ENCODE peak calls at places on chromosomes 3 and 15, in four cellular contexts. One of them, this sample, is unnamed.
A peak's percentile ranks its signal among the peaks of the same experiment; 100 is the strongest.

GRCh38 chr3:116445291-116445841 is at the start of gene LSAMP:
- DNase-seq in transverse colon: peak; percentile 13
- DNase-seq in NCI-H1694 treated with DMSO at 0.1 percent for 48 hours: peak; percentile 56
- DNase-seq in GM12865: no peak
- DNase-seq in this sample: no peak

GRCh38 chr3:165513715-165514711 is 317.8 kb upstream of the SLITRK3 start:
- DNase-seq in GM12865: no peak
- DNase-seq in NCI-H1694 treated with DMSO at 0.1 percent for 48 hours: no peak
- DNase-seq in transverse colon: peak; percentile 26
- DNase-seq in this sample: no peak

GRCh38 chr3:50204804-50205718 is at the start of gene SLC38A3:
- DNase-seq in GM12865: no peak
- DNase-seq in transverse colon: no peak
- DNase-seq in NCI-H1694 treated with DMSO at 0.1 percent for 48 hours: peak; percentile 1
- DNase-seq in this sample: no peak

GRCh38 chr3:35932995-35933394 is 293.7 kb downstream of the ARPP21 start:
- DNase-seq in GM12865: no peak
- DNase-seq in transverse colon: no peak
- DNase-seq in NCI-H1694 treated with DMSO at 0.1 percent for 48 hours: no peak
- DNase-seq in this sample: no peak

GRCh38 chr3:79236488-79236887 is 531.3 kb downstream of the ROBO1 start:
- DNase-seq in GM12865: no peak
- DNase-seq in NCI-H1694 treated with DMSO at 0.1 percent for 48 hours: no peak
- DNase-seq in transverse colon: no peak
- DNase-seq in this sample: no peak

GRCh38 chr3:197404030-197404429 is 105.6 kb upstream of the DLG1 start:
- DNase-seq in NCI-H1694 treated with DMSO at 0.1 percent for 48 hours: no peak
- DNase-seq in GM12865: no peak
- DNase-seq in transverse colon: no peak
- DNase-seq in this sample: no peak

GRCh38 chr3:102537122-102537521 is 102.3 kb downstream of the ZPLD1 start:
- DNase-seq in NCI-H1694 treated with DMSO at 0.1 percent for 48 hours: no peak
- DNase-seq in GM12865: no peak
- DNase-seq in transverse colon: no peak
- DNase-seq in this sample: no peak

GRCh38 chr3:140844072-140844471 is 97.6 kb upstream of the SLC25A36 start:
- DNase-seq in GM12865: no peak
- DNase-seq in transverse colon: no peak
- DNase-seq in NCI-H1694 treated with DMSO at 0.1 percent for 48 hours: no peak
- DNase-seq in this sample: no peak

GRCh38 chr3:51283421-51283820 is 101.7 kb upstream of the MANF start:
- DNase-seq in GM12865: no peak
- DNase-seq in transverse colon: no peak
- DNase-seq in NCI-H1694 treated with DMSO at 0.1 percent for 48 hours: no peak
- DNase-seq in this sample: no peak

GRCh38 chr3:160622263-160623045 is 54.5 kb upstream of the ARL14 start:
- DNase-seq in transverse colon: no peak
- DNase-seq in NCI-H1694 treated with DMSO at 0.1 percent for 48 hours: no peak
- DNase-seq in GM12865: no peak
- DNase-seq in this sample: no peak

GRCh38 chr3:186882125-186882524 is 39.6 kb downstream of the ADIPOQ start:
- DNase-seq in NCI-H1694 treated with DMSO at 0.1 percent for 48 hours: no peak
- DNase-seq in transverse colon: no peak
- DNase-seq in GM12865: no peak
- DNase-seq in this sample: no peak

GRCh38 chr3:49845694-49846093 is 10.7 kb downstream of the TRAIP start:
- DNase-seq in GM12865: no peak
- DNase-seq in transverse colon: no peak
- DNase-seq in NCI-H1694 treated with DMSO at 0.1 percent for 48 hours: no peak
- DNase-seq in this sample: no peak

GRCh38 chr3:98784042-98784441 is 20.9 kb downstream of the ST3GAL6 start:
- DNase-seq in GM12865: no peak
- DNase-seq in NCI-H1694 treated with DMSO at 0.1 percent for 48 hours: no peak
- DNase-seq in transverse colon: no peak
- DNase-seq in this sample: no peak

GRCh38 chr3:45123841-45124269 is 22.3 kb downstream of the CDCP1 start:
- DNase-seq in transverse colon: no peak
- DNase-seq in GM12865: no peak
- DNase-seq in NCI-H1694 treated with DMSO at 0.1 percent for 48 hours: no peak
- DNase-seq in this sample: peak; percentile 92

GRCh38 chr3:152230367-152230766 is 38.4 kb upstream of the MBNL1 start:
- DNase-seq in NCI-H1694 treated with DMSO at 0.1 percent for 48 hours: no peak
- DNase-seq in GM12865: no peak
- DNase-seq in transverse colon: no peak
- DNase-seq in this sample: no peak

GRCh38 chr3:89179355-89179997 is 72.1 kb downstream of the EPHA3 start:
- DNase-seq in GM12865: peak; percentile 84
- DNase-seq in NCI-H1694 treated with DMSO at 0.1 percent for 48 hours: peak; percentile 0
- DNase-seq in transverse colon: no peak
- DNase-seq in this sample: no peak

GRCh38 chr15:85563328-85563727 is 182.9 kb downstream of the AKAP13 start:
- DNase-seq in GM12865: no peak
- DNase-seq in NCI-H1694 treated with DMSO at 0.1 percent for 48 hours: no peak
- DNase-seq in transverse colon: no peak
- DNase-seq in this sample: no peak

GRCh38 chr15:31375772-31376171 is 49.1 kb downstream of the KLF13 start:
- DNase-seq in NCI-H1694 treated with DMSO at 0.1 percent for 48 hours: no peak
- DNase-seq in GM12865: no peak
- DNase-seq in transverse colon: no peak
- DNase-seq in this sample: no peak

GRCh38 chr3:128735287-128735686 is 9.3 kb downstream of the RAB7A start:
- DNase-seq in transverse colon: no peak
- DNase-seq in NCI-H1694 treated with DMSO at 0.1 percent for 48 hours: no peak
- DNase-seq in GM12865: no peak
- DNase-seq in this sample: no peak

GRCh38 chr3:27666708-27667107 is 55.4 kb downstream of the EOMES start:
- DNase-seq in NCI-H1694 treated with DMSO at 0.1 percent for 48 hours: peak; percentile 60
- DNase-seq in transverse colon: peak; percentile 49
- DNase-seq in GM12865: peak; percentile 11
- DNase-seq in this sample: no peak

GRCh38 chr3:177357352-177358084 is 160.2 kb upstream of the TBL1XR1 start:
- DNase-seq in GM12865: peak; percentile 76
- DNase-seq in transverse colon: peak; percentile 64
- DNase-seq in NCI-H1694 treated with DMSO at 0.1 percent for 48 hours: no peak
- DNase-seq in this sample: peak; percentile 45

GRCh38 chr15:41011055-41011815 is 58.0 kb downstream of the CHAC1 start:
- DNase-seq in NCI-H1694 treated with DMSO at 0.1 percent for 48 hours: no peak
- DNase-seq in transverse colon: no peak
- DNase-seq in GM12865: no peak
- DNase-seq in this sample: no peak

GRCh38 chr15:63048986-63049665 is 6.6 kb downstream of the TPM1 start:
- DNase-seq in GM12865: peak; percentile 9
- DNase-seq in transverse colon: peak; percentile 55
- DNase-seq in NCI-H1694 treated with DMSO at 0.1 percent for 48 hours: peak; percentile 20
- DNase-seq in this sample: no peak

GRCh38 chr15:25789206-25789605 is 73.9 kb downstream of the ATP10A start:
- DNase-seq in transverse colon: no peak
- DNase-seq in GM12865: no peak
- DNase-seq in NCI-H1694 treated with DMSO at 0.1 percent for 48 hours: no peak
- DNase-seq in this sample: no peak

GRCh38 chr15:35696767-35697231 is 150.8 kb upstream of the DPH6 start:
- DNase-seq in NCI-H1694 treated with DMSO at 0.1 percent for 48 hours: no peak
- DNase-seq in transverse colon: no peak
- DNase-seq in GM12865: no peak
- DNase-seq in this sample: no peak

GRCh38 chr3:64853456-64853855 is 165.7 kb upstream of the ADAMTS9 start:
- DNase-seq in NCI-H1694 treated with DMSO at 0.1 percent for 48 hours: no peak
- DNase-seq in transverse colon: no peak
- DNase-seq in GM12865: no peak
- DNase-seq in this sample: no peak

GRCh38 chr3:11047500-11047899 is 55.0 kb downstream of the SLC6A1 start:
- DNase-seq in GM12865: no peak
- DNase-seq in transverse colon: no peak
- DNase-seq in NCI-H1694 treated with DMSO at 0.1 percent for 48 hours: no peak
- DNase-seq in this sample: no peak

This sample was measured in Panc1.